ENCODE peak calls at places on chromosomes 5 and 9, in nine cellular contexts. One of them, this sample, is unnamed.

GRCh38 chr5:145942749-145943148 is 6.4 kb downstream of the SH3RF2 start:
- DNase-seq in right lobe of liver: no peak
- DNase-seq in spleen: no peak
- DNase-seq in A549: no peak
- DNase-seq in heart right ventricle: no peak
- DNase-seq in left ventricle myocardium inferior: no peak
- DNase-seq in H9: no peak
- DNase-seq in gastrocnemius medialis: no peak
- DNase-seq in prostate gland: no peak
- DNase-seq in this sample: no peak

GRCh38 chr5:146233441-146233840 is 30.0 kb downstream of the RBM27 start:
- DNase-seq in right lobe of liver: no peak
- DNase-seq in spleen: no peak
- DNase-seq in A549: no peak
- DNase-seq in heart right ventricle: peak; percentile 34
- DNase-seq in left ventricle myocardium inferior: peak; percentile 28
- DNase-seq in H9: no peak
- DNase-seq in gastrocnemius medialis: no peak
- DNase-seq in prostate gland: no peak
- DNase-seq in this sample: no peak

GRCh38 chr5:178227929-178228328 is 4.7 kb downstream of the PHYKPL start:
- DNase-seq in right lobe of liver: no peak
- DNase-seq in spleen: no peak
- DNase-seq in A549: no peak
- DNase-seq in heart right ventricle: no peak
- DNase-seq in left ventricle myocardium inferior: no peak
- DNase-seq in H9: no peak
- DNase-seq in gastrocnemius medialis: peak; percentile 49
- DNase-seq in prostate gland: no peak
- DNase-seq in this sample: no peak

GRCh38 chr5:150141544-150142188 is 14.0 kb downstream of the PDGFRB start:
- DNase-seq in right lobe of liver: no peak
- DNase-seq in spleen: no peak
- DNase-seq in A549: no peak
- DNase-seq in heart right ventricle: no peak
- DNase-seq in left ventricle myocardium inferior: no peak
- DNase-seq in H9: peak; percentile 61
- DNase-seq in gastrocnemius medialis: no peak
- DNase-seq in prostate gland: no peak
- DNase-seq in this sample: no peak

GRCh38 chr9:86909388-86909787 is 37.9 kb downstream of the GAS1 start:
- DNase-seq in right lobe of liver: no peak
- DNase-seq in spleen: no peak
- DNase-seq in A549: no peak
- DNase-seq in heart right ventricle: no peak
- DNase-seq in left ventricle myocardium inferior: no peak
- DNase-seq in H9: no peak
- DNase-seq in gastrocnemius medialis: no peak
- DNase-seq in prostate gland: no peak
- DNase-seq in this sample: no peak

GRCh38 chr5:160054047-160054446 is 45.1 kb downstream of the TTC1 start:
- DNase-seq in right lobe of liver: no peak
- DNase-seq in spleen: no peak
- DNase-seq in A549: peak; percentile 7
- DNase-seq in heart right ventricle: no peak
- DNase-seq in left ventricle myocardium inferior: no peak
- DNase-seq in H9: no peak
- DNase-seq in gastrocnemius medialis: no peak
- DNase-seq in prostate gland: no peak
- DNase-seq in this sample: no peak

GRCh38 chr5:112333236-112333850 is 85.7 kb downstream of the EPB41L4A start:
- DNase-seq in right lobe of liver: no peak
- DNase-seq in spleen: no peak
- DNase-seq in A549: no peak
- DNase-seq in heart right ventricle: no peak
- DNase-seq in left ventricle myocardium inferior: no peak
- DNase-seq in H9: no peak
- DNase-seq in gastrocnemius medialis: no peak
- DNase-seq in prostate gland: no peak
- DNase-seq in this sample: no peak

GRCh38 chr5:73822989-73823339 is 197.0 kb downstream of the ARHGEF28 start:
- DNase-seq in right lobe of liver: no peak
- DNase-seq in spleen: no peak
- DNase-seq in A549: peak; percentile 25
- DNase-seq in heart right ventricle: no peak
- DNase-seq in left ventricle myocardium inferior: no peak
- DNase-seq in H9: no peak
- DNase-seq in gastrocnemius medialis: no peak
- DNase-seq in prostate gland: peak; percentile 21
- DNase-seq in this sample: no peak

GRCh38 chr9:19619221-19619620 is 169.6 kb downstream of the SLC24A2 start:
- DNase-seq in right lobe of liver: no peak
- DNase-seq in spleen: no peak
- DNase-seq in A549: no peak
- DNase-seq in heart right ventricle: no peak
- DNase-seq in left ventricle myocardium inferior: no peak
- DNase-seq in H9: no peak
- DNase-seq in gastrocnemius medialis: no peak
- DNase-seq in prostate gland: no peak
- DNase-seq in this sample: no peak

GRCh38 chr5:132753135-132753987 is 6.1 kb downstream of the CCNI2 start:
- DNase-seq in right lobe of liver: no peak
- DNase-seq in spleen: no peak
- DNase-seq in A549: peak; percentile 18
- DNase-seq in heart right ventricle: no peak
- DNase-seq in left ventricle myocardium inferior: no peak
- DNase-seq in H9: peak; percentile 48
- DNase-seq in gastrocnemius medialis: no peak
- DNase-seq in prostate gland: peak; percentile 51
- DNase-seq in this sample: peak; percentile 46

GRCh38 chr9:96844040-96844439 is 10.3 kb downstream of the ZNF782 start:
- DNase-seq in right lobe of liver: no peak
- DNase-seq in spleen: no peak
- DNase-seq in A549: no peak
- DNase-seq in heart right ventricle: no peak
- DNase-seq in left ventricle myocardium inferior: no peak
- DNase-seq in H9: no peak
- DNase-seq in gastrocnemius medialis: no peak
- DNase-seq in prostate gland: no peak
- DNase-seq in this sample: no peak

GRCh38 chr5:148060881-148061280 is 2.9 kb upstream of the SPINK5 start:
- DNase-seq in right lobe of liver: no peak
- DNase-seq in spleen: no peak
- DNase-seq in A549: no peak
- DNase-seq in heart right ventricle: no peak
- DNase-seq in left ventricle myocardium inferior: no peak
- DNase-seq in H9: no peak
- DNase-seq in gastrocnemius medialis: no peak
- DNase-seq in prostate gland: no peak
- DNase-seq in this sample: no peak

GRCh38 chr9:127109212-127109711 is 13.2 kb downstream of the ANGPTL2 start:
- DNase-seq in right lobe of liver: no peak
- DNase-seq in spleen: no peak
- DNase-seq in A549: peak; percentile 23
- DNase-seq in heart right ventricle: no peak
- DNase-seq in left ventricle myocardium inferior: no peak
- DNase-seq in H9: no peak
- DNase-seq in gastrocnemius medialis: no peak
- DNase-seq in prostate gland: peak; percentile 36
- DNase-seq in this sample: no peak

GRCh38 chr9:100354121-100354800 is 1.5 kb upstream of the TEX10 start:
- DNase-seq in right lobe of liver: no peak
- DNase-seq in spleen: no peak
- DNase-seq in A549: no peak
- DNase-seq in heart right ventricle: no peak
- DNase-seq in left ventricle myocardium inferior: no peak
- DNase-seq in H9: no peak
- DNase-seq in gastrocnemius medialis: no peak
- DNase-seq in prostate gland: no peak
- DNase-seq in this sample: no peak

GRCh38 chr9:34458967-34459355 is 356 bp downstream of the DNAI1 start:
- DNase-seq in right lobe of liver: no peak
- DNase-seq in spleen: peak; percentile 77
- DNase-seq in A549: no peak
- DNase-seq in heart right ventricle: no peak
- DNase-seq in left ventricle myocardium inferior: no peak
- DNase-seq in H9: no peak
- DNase-seq in gastrocnemius medialis: no peak
- DNase-seq in prostate gland: no peak
- DNase-seq in this sample: no peak

GRCh38 chr9:34458013-34458966 is at the start of the genes DNAI1 and FAM219A:
- DNase-seq in right lobe of liver: peak; percentile 99
- DNase-seq in spleen: peak; percentile 100
- DNase-seq in A549: peak; percentile 98
- DNase-seq in heart right ventricle: peak; percentile 99
- DNase-seq in left ventricle myocardium inferior: peak; percentile 98
- DNase-seq in H9: peak; percentile 98
- DNase-seq in gastrocnemius medialis: peak; percentile 98
- DNase-seq in prostate gland: peak; percentile 99
- DNase-seq in this sample: peak; percentile 99

GRCh38 chr9:34459941-34460340 is 1.3 kb downstream of the DNAI1 start:
- DNase-seq in right lobe of liver: no peak
- DNase-seq in spleen: no peak
- DNase-seq in A549: no peak
- DNase-seq in heart right ventricle: no peak
- DNase-seq in left ventricle myocardium inferior: no peak
- DNase-seq in H9: no peak
- DNase-seq in gastrocnemius medialis: peak; percentile 30
- DNase-seq in prostate gland: no peak
- DNase-seq in this sample: no peak

GRCh38 chr9:34457266-34458012 is 931 bp downstream of the FAM219A start:
- DNase-seq in right lobe of liver: peak; percentile 69
- DNase-seq in spleen: peak; percentile 88
- DNase-seq in A549: peak; percentile 62
- DNase-seq in heart right ventricle: peak; percentile 85
- DNase-seq in left ventricle myocardium inferior: peak; percentile 84
- DNase-seq in H9: peak; percentile 73
- DNase-seq in gastrocnemius medialis: peak; percentile 75
- DNase-seq in prostate gland: peak; percentile 53
- DNase-seq in this sample: peak; percentile 64

GRCh38 chr9:34459356-34459755 is 751 bp downstream of the DNAI1 start:
- DNase-seq in right lobe of liver: no peak
- DNase-seq in spleen: no peak
- DNase-seq in A549: no peak
- DNase-seq in heart right ventricle: no peak
- DNase-seq in left ventricle myocardium inferior: no peak
- DNase-seq in H9: no peak
- DNase-seq in gastrocnemius medialis: no peak
- DNase-seq in prostate gland: no peak
- DNase-seq in this sample: no peak
- TF ChIP-seq CTCF in right lobe of liver: no peak
- TF ChIP-seq CTCF in spleen: no peak
- TF ChIP-seq CTCF in A549: no peak
- TF ChIP-seq CTCF in heart right ventricle: no peak
- TF ChIP-seq CTCF in left ventricle myocardium inferior: no peak
- TF ChIP-seq CTCF in H9: no peak
- TF ChIP-seq CTCF in gastrocnemius medialis: no peak
- TF ChIP-seq CTCF in prostate gland: no peak
- TF ChIP-seq CTCF in this sample: no peak

DNA sequence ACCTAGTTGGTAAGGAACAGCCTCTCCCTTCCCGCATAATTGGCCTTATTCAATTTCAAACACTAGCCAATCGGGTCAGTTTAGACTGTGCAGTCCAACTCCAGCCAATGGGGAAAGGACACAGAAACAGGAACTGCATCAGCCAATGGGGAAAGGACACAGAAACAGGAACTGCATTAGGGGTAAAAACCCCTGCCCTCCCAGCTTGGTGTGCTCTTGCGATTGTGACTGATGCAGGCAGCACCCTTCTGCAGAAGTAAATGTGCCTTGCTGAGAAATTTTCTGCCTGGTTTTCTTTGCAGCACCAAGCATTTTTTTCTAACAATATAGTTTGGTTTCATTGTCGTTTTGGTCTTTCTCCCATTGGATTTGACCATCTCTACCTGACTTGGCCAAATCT is 8.6 kb upstream of the GLT6D1 start:
- DNase-seq in right lobe of liver: no peak
- DNase-seq in spleen: no peak
- DNase-seq in A549: no peak
- DNase-seq in heart right ventricle: no peak
- DNase-seq in left ventricle myocardium inferior: no peak
- DNase-seq in H9: peak; percentile 54
- DNase-seq in gastrocnemius medialis: no peak
- DNase-seq in prostate gland: no peak
- DNase-seq in this sample: no peak
- H3K9me3 ChIP-seq in right lobe of liver: no peaks in the 10 kb centered on the region
- H3K9me3 ChIP-seq in spleen: peaks cover 63% of the 10 kb centered on the region
- H3K9me3 ChIP-seq in A549: peaks cover 79% of the 10 kb centered on the region
- H3K9me3 ChIP-seq in heart right ventricle: peaks cover 53% of the 10 kb centered on the region
- H3K9me3 ChIP-seq in left ventricle myocardium inferior: peaks cover 67% of the 10 kb centered on the region
- H3K9me3 ChIP-seq in H9: peaks cover 30% of the 10 kb centered on the region
- H3K9me3 ChIP-seq in gastrocnemius medialis: no peaks in the 10 kb centered on the region
- H3K9me3 ChIP-seq in prostate gland: no peaks in the 10 kb centered on the region
- H3K9me3 ChIP-seq in this sample: no peaks in the 10 kb centered on the region

GRCh38 chr9:38659538-38659937 is 39.1 kb upstream of the ANKRD18A start:
- DNase-seq in right lobe of liver: no peak
- DNase-seq in spleen: no peak
- DNase-seq in A549: no peak
- DNase-seq in heart right ventricle: no peak
- DNase-seq in left ventricle myocardium inferior: no peak
- DNase-seq in H9: no peak
- DNase-seq in gastrocnemius medialis: no peak
- DNase-seq in prostate gland: no peak
- DNase-seq in this sample: no peak

GRCh38 chr9:38668791-38669466 is 48.5 kb upstream of the ANKRD18A start:
- DNase-seq in right lobe of liver: no peak
- DNase-seq in spleen: no peak
- DNase-seq in A549: no peak
- DNase-seq in heart right ventricle: no peak
- DNase-seq in left ventricle myocardium inferior: no peak
- DNase-seq in H9: no peak
- DNase-seq in gastrocnemius medialis: no peak
- DNase-seq in prostate gland: no peak
- DNase-seq in this sample: no peak

GRCh38 chr9:38662763-38663593 is 42.6 kb upstream of the ANKRD18A start:
- DNase-seq in right lobe of liver: no peak
- DNase-seq in spleen: no peak
- DNase-seq in A549: peak; percentile 46
- DNase-seq in heart right ventricle: no peak
- DNase-seq in left ventricle myocardium inferior: no peak
- DNase-seq in H9: no peak
- DNase-seq in gastrocnemius medialis: no peak
- DNase-seq in prostate gland: no peak
- DNase-seq in this sample: no peak
- TF ChIP-seq CTCF in right lobe of liver: no peak
- TF ChIP-seq CTCF in spleen: no peak
- TF ChIP-seq CTCF in A549: peak; percentile 52
- TF ChIP-seq CTCF in heart right ventricle: no peak
- TF ChIP-seq CTCF in left ventricle myocardium inferior: peak; percentile 43
- TF ChIP-seq CTCF in H9: peak; percentile 68
- TF ChIP-seq CTCF in gastrocnemius medialis: no peak
- TF ChIP-seq CTCF in prostate gland: no peak
- TF ChIP-seq CTCF in this sample: no peak

DNA sequence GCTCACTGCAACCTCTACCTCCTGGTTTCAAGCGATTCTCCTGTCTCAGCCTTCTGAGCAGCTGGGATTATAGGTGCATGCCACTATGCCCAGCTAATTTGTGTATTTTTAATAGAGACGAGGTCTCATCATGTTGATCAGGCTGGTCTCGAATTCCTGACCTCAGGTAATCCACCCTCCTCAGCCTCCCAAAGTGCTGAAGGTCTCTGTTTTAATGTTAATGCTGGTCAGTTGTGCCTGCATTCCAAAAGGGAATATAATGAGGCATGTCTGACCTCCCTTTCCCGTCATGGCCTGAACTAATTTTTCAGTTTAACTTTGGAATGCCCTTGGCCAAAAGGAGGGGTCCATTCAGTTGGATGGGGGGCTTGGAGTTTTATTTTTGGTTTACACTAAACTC is 1175.4 kb downstream of the MAT2B start:
- DNase-seq in right lobe of liver: no peak
- DNase-seq in spleen: no peak
- DNase-seq in A549: no peak
- DNase-seq in heart right ventricle: no peak
- DNase-seq in left ventricle myocardium inferior: no peak
- DNase-seq in H9: peak; percentile 27
- DNase-seq in gastrocnemius medialis: no peak
- DNase-seq in prostate gland: no peak
- DNase-seq in this sample: no peak
- H3K9me3 ChIP-seq in right lobe of liver: no peaks in the 10 kb centered on the region
- H3K9me3 ChIP-seq in spleen: no peaks in the 10 kb centered on the region
- H3K9me3 ChIP-seq in A549: no peaks in the 10 kb centered on the region
- H3K9me3 ChIP-seq in heart right ventricle: no peaks in the 10 kb centered on the region
- H3K9me3 ChIP-seq in left ventricle myocardium inferior: peaks cover 14% of the 10 kb centered on the region
- H3K9me3 ChIP-seq in H9: no peaks in the 10 kb centered on the region
- H3K9me3 ChIP-seq in gastrocnemius medialis: no peaks in the 10 kb centered on the region
- H3K9me3 ChIP-seq in prostate gland: no peaks in the 10 kb centered on the region
- H3K9me3 ChIP-seq in this sample: no peaks in the 10 kb centered on the region